ENCODE peak calls at places on chromosomes 7 and 10, in ten cellular contexts. Q, U, H, J, K, E, Y, D, Z and X are unnamed samples.

GRCh38 chr10:22849077-22849810 is 78.6 kb upstream of the ARMC3 start:
- DNase-seq in E (peak; percentile 19), Q (no peak), K (no peak), Z (no peak), U (peak; percentile 98), H (no peak), Y (no peak), J (no peak), D (peak; percentile 56), X (no peak)

GRCh38 chr10:119859422-119860258 is 13.0 kb downstream of the MCMBP start:
- DNase-seq in Q (peak; percentile 25), Y (peak; percentile 43), E (no peak), J (peak; percentile 41), Z (no peak), H (peak; percentile 21), D (peak; percentile 34), K (no peak), U (peak; percentile 79), X (no peak)

GRCh38 chr10:88793747-88794299 is 8.7 kb upstream of the LIPM start:
- DNase-seq in K (peak; percentile 28), U (no peak), D (peak; percentile 10), Y (no peak), H (no peak), E (no peak), J (no peak), Q (no peak), Z (no peak), X (no peak)

GRCh38 chr7:157076466-157076865 is 62.3 kb upstream of the UBE3C start:
- DNase-seq in J (no peak), Y (no peak), K (no peak), Z (no peak), Q (no peak), H (no peak), D (no peak), U (no peak), E (no peak), X (no peak)

GRCh38 chr10:63129888-63130287 is 3.2 kb upstream of the NRBF2 start:
- DNase-seq in K (no peak), U (no peak), D (no peak), H (no peak), J (no peak), E (no peak), Y (no peak), Q (peak; percentile 35), Z (no peak), X (no peak)

GRCh38 chr10:53536322-53536721 is 763.7 kb upstream of the MBL2 start:
- DNase-seq in Q (no peak), K (no peak), J (no peak), U (no peak), Y (no peak), D (no peak), Z (no peak), E (no peak), H (no peak), X (no peak)

GRCh38 chr10:78781251-78781913 is 287.4 kb upstream of the ZMIZ1 start:
- DNase-seq in D (no peak), U (no peak), Y (no peak), K (no peak), J (no peak), Z (no peak), H (no peak), E (no peak), Q (no peak), X (no peak)

GRCh38 chr10:96919785-96920425 is 87.8 kb downstream of the LCOR start:
- DNase-seq in J (no peak), E (no peak), U (no peak), K (peak; percentile 4), H (no peak), Z (no peak), Y (no peak), Q (no peak), D (no peak), X (no peak)

GRCh38 chr10:7622969-7623368 is 43.8 kb downstream of the ITIH5 start:
- DNase-seq in U (no peak), Q (peak; percentile 54), J (no peak), K (no peak), Z (no peak), E (no peak), H (no peak), Y (no peak), D (no peak), X (no peak)

GRCh38 chr7:17948503-17949238 is 8.4 kb upstream of the SNX13 start:
- DNase-seq in U (no peak), K (peak; percentile 45), E (no peak), Q (no peak), H (no peak), Y (no peak), J (no peak), D (peak; percentile 36), Z (no peak), X (peak; percentile 42)

GRCh38 chr7:32588657-32589056 is 93.4 kb downstream of the AVL9 start:
- DNase-seq in U (no peak), Q (no peak), J (no peak), D (peak; percentile 71), K (peak; percentile 59), Z (no peak), H (peak; percentile 71), Y (no peak), E (no peak), X (peak; percentile 83)

GRCh38 chr7:6151994-6152735 is 120.3 kb downstream of the CYTH3 start:
- DNase-seq in U (no peak), Z (no peak), E (no peak), Y (no peak), J (no peak), D (no peak), Q (peak; percentile 32), H (no peak), K (no peak), X (no peak)

GRCh38 chr10:926075-926698 is 5.3 kb downstream of the LARP4B start:
- DNase-seq in E (no peak), Z (no peak), Y (no peak), U (no peak), Q (no peak), H (no peak), K (no peak), J (no peak), D (no peak), X (no peak)

GRCh38 chr7:134927076-134927475 is 59.2 kb upstream of the AGBL3 start:
- DNase-seq in H (no peak), E (no peak), Y (no peak), U (no peak), Q (no peak), D (no peak), Z (no peak), J (no peak), K (no peak), X (no peak)

GRCh38 chr7:27952393-27953290 is 212.7 kb downstream of the TAX1BP1 start:
- DNase-seq in U (no peak), J (no peak), K (peak; percentile 33), H (no peak), Z (no peak), Y (no peak), D (peak; percentile 72), E (no peak), Q (no peak), X (no peak)

GRCh38 chr7:114085592-114086490 is 167.0 kb upstream of the PPP1R3A start:
- DNase-seq in J (peak; percentile 71), Z (no peak), U (peak; percentile 71), K (peak; percentile 61), H (peak; percentile 18), Q (peak; percentile 86), D (peak; percentile 76), E (peak; percentile 57), Y (peak; percentile 28), X (no peak)